ENCODE peak calls at places on chromosomes 13 and 19, in five cellular contexts. One of them, this sample, is unnamed.
A peak's percentile ranks its signal among the peaks of the same experiment; 100 is the strongest.

GRCh38 chr19:48558018-48558684 is 6.2 kb downstream of the SULT2B1 start:
- DNase-seq in A549: peak; percentile 96
- DNase-seq in EL: peak; percentile 81
- DNase-seq in NCI-H2029: no peak
- DNase-seq in lower lobe of right lung: peak; percentile 71
- DNase-seq in this sample: peak; percentile 68

GRCh38 chr19:11418518-11419506 is at the start of gene RGL3:
- DNase-seq in A549: no peak
- DNase-seq in EL: peak; percentile 46
- DNase-seq in NCI-H2029: peak; percentile 59
- DNase-seq in lower lobe of right lung: peak; percentile 67
- DNase-seq in this sample: no peak

GRCh38 chr19:33677745-33678426 is 56.1 kb downstream of the CHST8 start:
- DNase-seq in A549: no peak
- DNase-seq in EL: no peak
- DNase-seq in NCI-H2029: no peak
- DNase-seq in lower lobe of right lung: no peak
- DNase-seq in this sample: no peak

GRCh38 chr13:65784088-65784816 is 1445.9 kb downstream of the PCDH9 start:
- DNase-seq in A549: no peak
- DNase-seq in EL: no peak
- DNase-seq in NCI-H2029: no peak
- DNase-seq in lower lobe of right lung: no peak
- DNase-seq in this sample: no peak

GRCh38 chr19:6057651-6058365 is 52.5 kb downstream of the RFX2 start:
- DNase-seq in A549: no peak
- DNase-seq in EL: no peak
- DNase-seq in NCI-H2029: no peak
- DNase-seq in lower lobe of right lung: no peak
- DNase-seq in this sample: no peak

GRCh38 chr19:52370341-52370710 is 603 bp downstream of the ZNF880 start:
- DNase-seq in A549: no peak
- DNase-seq in EL: no peak
- DNase-seq in NCI-H2029: no peak
- DNase-seq in lower lobe of right lung: no peak
- DNase-seq in this sample: no peak

GRCh38 chr13:36858285-36858684 is 39.3 kb downstream of the RFXAP start:
- DNase-seq in A549: peak; percentile 7
- DNase-seq in EL: peak; percentile 53
- DNase-seq in NCI-H2029: no peak
- DNase-seq in lower lobe of right lung: no peak
- DNase-seq in this sample: peak; percentile 58

GRCh38 chr13:36453518-36453917 is 21.2 kb downstream of the CCNA1 start:
- DNase-seq in A549: no peak
- DNase-seq in EL: no peak
- DNase-seq in NCI-H2029: no peak
- DNase-seq in lower lobe of right lung: no peak
- DNase-seq in this sample: no peak

GRCh38 chr13:111152836-111153235 is 37.7 kb downstream of the ARHGEF7 start:
- DNase-seq in A549: peak; percentile 8
- DNase-seq in EL: no peak
- DNase-seq in NCI-H2029: no peak
- DNase-seq in lower lobe of right lung: no peak
- DNase-seq in this sample: no peak

GRCh38 chr13:62502606-62503005 is 1087.0 kb upstream of the PCDH20 start:
- DNase-seq in A549: no peak
- DNase-seq in EL: no peak
- DNase-seq in NCI-H2029: no peak
- DNase-seq in lower lobe of right lung: no peak
- DNase-seq in this sample: no peak

GRCh38 chr13:49497272-49497671 is 1.5 kb downstream of the PHF11 start:
- DNase-seq in A549: no peak
- DNase-seq in EL: no peak
- DNase-seq in NCI-H2029: no peak
- DNase-seq in lower lobe of right lung: no peak
- DNase-seq in this sample: no peak

GRCh38 chr13:26220575-26220974 is 1.5 kb downstream of the RNF6 start:
- DNase-seq in A549: no peak
- DNase-seq in EL: peak; percentile 64
- DNase-seq in NCI-H2029: no peak
- DNase-seq in lower lobe of right lung: no peak
- DNase-seq in this sample: peak; percentile 48

GRCh38 chr19:12838182-12838890 is at the start of gene MAST1:
- DNase-seq in A549: no peak
- DNase-seq in EL: peak; percentile 24
- DNase-seq in NCI-H2029: peak; percentile 56
- DNase-seq in lower lobe of right lung: peak; percentile 47
- DNase-seq in this sample: no peak

GRCh38 chr19:48480476-48481190 is 11.5 kb downstream of the CYTH2 start:
- DNase-seq in A549: no peak
- DNase-seq in EL: no peak
- DNase-seq in NCI-H2029: no peak
- DNase-seq in lower lobe of right lung: no peak
- DNase-seq in this sample: peak; percentile 13

GRCh38 chr19:35154535-35155406 is at the start of gene FXYD5:
- DNase-seq in A549: peak; percentile 96
- DNase-seq in EL: peak; percentile 84
- DNase-seq in NCI-H2029: no peak
- DNase-seq in lower lobe of right lung: peak; percentile 84
- DNase-seq in this sample: peak; percentile 78

GRCh38 chr19:33234736-33235135 is 9.1 kb upstream of the SLC7A10 start:
- DNase-seq in A549: no peak
- DNase-seq in EL: no peak
- DNase-seq in NCI-H2029: no peak
- DNase-seq in lower lobe of right lung: no peak
- DNase-seq in this sample: no peak

GRCh38 chr19:3682741-3683404 is 17.4 kb downstream of the PIP5K1C start:
- DNase-seq in A549: no peak
- DNase-seq in EL: peak; percentile 42
- DNase-seq in NCI-H2029: no peak
- DNase-seq in lower lobe of right lung: peak; percentile 41
- DNase-seq in this sample: no peak

GRCh38 chr13:36108342-36108741 is 22.8 kb downstream of the DCLK1 start:
- DNase-seq in A549: no peak
- DNase-seq in EL: no peak
- DNase-seq in NCI-H2029: no peak
- DNase-seq in lower lobe of right lung: no peak
- DNase-seq in this sample: no peak

GRCh38 chr19:47778954-47779351 is 450 bp downstream of the SELENOW start:
- DNase-seq in A549: no peak
- DNase-seq in EL: no peak
- DNase-seq in NCI-H2029: no peak
- DNase-seq in lower lobe of right lung: no peak
- DNase-seq in this sample: no peak

GRCh38 chr13:44573071-44573470 is 3.1 kb downstream of the TSC22D1 start:
- DNase-seq in A549: no peak
- DNase-seq in EL: no peak
- DNase-seq in NCI-H2029: no peak
- DNase-seq in lower lobe of right lung: no peak
- DNase-seq in this sample: no peak

GRCh38 chr13:102903659-102904407 is 58.0 kb downstream of the ERCC5 start:
- DNase-seq in A549: peak; percentile 3
- DNase-seq in EL: peak; percentile 6
- DNase-seq in NCI-H2029: no peak
- DNase-seq in lower lobe of right lung: no peak
- DNase-seq in this sample: no peak

This sample was measured in HFFc6.